ENCODE peak calls at places on chromosome 2, in five cellular contexts. U, Q, W, Y and J are unnamed samples.
A peak's percentile ranks its signal among the peaks of the same experiment; 100 is the strongest.

GRCh38 chr2:66581461-66582363 is 146.8 kb downstream of the MEIS1 start:
- DNase-seq in Q (peak; percentile 79), Y (no peak), U (no peak), W (no peak), J (no peak)

GRCh38 chr2:223169830-223170605 is 118.0 kb downstream of the KCNE4 start:
- DNase-seq in W (no peak), Q (no peak), U (no peak), Y (no peak), J (no peak)

GRCh38 chr2:241205086-241205485 is 16.6 kb downstream of the ANO7 start:
- DNase-seq in Y (no peak), U (no peak), W (no peak), Q (no peak), J (no peak)

GRCh38 chr2:225010804-225011203 is 31.5 kb downstream of the DOCK10 start:
- DNase-seq in Q (no peak), U (no peak), Y (no peak), W (no peak), J (no peak)

GRCh38 chr2:133760366-133760765 is 192.1 kb upstream of the NCKAP5 start:
- DNase-seq in Y (peak; percentile 93), Q (no peak), W (no peak), U (no peak), J (no peak)

GRCh38 chr2:127124426-127124825 is 17.5 kb upstream of the BIN1 start:
- DNase-seq in Q (no peak), Y (no peak), U (no peak), W (no peak), J (no peak)

GRCh38 chr2:163877316-163877715 is 141.5 kb upstream of the FIGN start:
- DNase-seq in W (no peak), Q (no peak), U (no peak), Y (no peak), J (no peak)

GRCh38 chr2:112055833-112056625 is 960 bp downstream of the TMEM87B start:
- DNase-seq in Y (peak; percentile 81), W (peak; percentile 17), Q (peak; percentile 89), U (no peak), J (peak; percentile 62)

GRCh38 chr2:118123561-118124232 is 35.4 kb downstream of the INSIG2 start:
- DNase-seq in W (no peak), U (no peak), Q (peak; percentile 62), Y (no peak), J (no peak)

GRCh38 chr2:164792316-164793127 is 49.1 kb downstream of the COBLL1 start:
- DNase-seq in W (no peak), Y (no peak), Q (no peak), U (no peak), J (no peak)

GRCh38 chr2:215833531-215834162 is 179.7 kb downstream of the MREG start:
- DNase-seq in U (no peak), Q (no peak), Y (peak; percentile 51), W (no peak), J (no peak)

GRCh38 chr2:234491281-234491680 is 5.6 kb downstream of the ARL4C start:
- DNase-seq in Q (no peak), Y (no peak), W (no peak), U (no peak), J (no peak)

GRCh38 chr2:95010126-95010525 is 15.4 kb upstream of the MAL start:
- DNase-seq in W (no peak), U (peak; percentile 18), Y (no peak), Q (no peak), J (no peak)

GRCh38 chr2:237482485-237482884 is 4.6 kb upstream of the MLPH start:
- DNase-seq in Q (peak; percentile 79), W (no peak), Y (no peak), U (peak; percentile 77), J (no peak)

GRCh38 chr2:30694286-30695055 is 112.8 kb downstream of the CAPN13 start:
- DNase-seq in Y (no peak), U (no peak), Q (peak; percentile 21), W (no peak), J (no peak)

GRCh38 chr2:216590780-216591179 is 42.4 kb upstream of the IGFBP2 start:
- DNase-seq in W (no peak), Q (peak; percentile 72), U (no peak), Y (no peak), J (no peak)

GRCh38 chr2:144835634-144836351 is 315.9 kb upstream of the ZEB2 start:
- DNase-seq in U (no peak), Y (no peak), Q (no peak), W (no peak), J (no peak)

DNA sequence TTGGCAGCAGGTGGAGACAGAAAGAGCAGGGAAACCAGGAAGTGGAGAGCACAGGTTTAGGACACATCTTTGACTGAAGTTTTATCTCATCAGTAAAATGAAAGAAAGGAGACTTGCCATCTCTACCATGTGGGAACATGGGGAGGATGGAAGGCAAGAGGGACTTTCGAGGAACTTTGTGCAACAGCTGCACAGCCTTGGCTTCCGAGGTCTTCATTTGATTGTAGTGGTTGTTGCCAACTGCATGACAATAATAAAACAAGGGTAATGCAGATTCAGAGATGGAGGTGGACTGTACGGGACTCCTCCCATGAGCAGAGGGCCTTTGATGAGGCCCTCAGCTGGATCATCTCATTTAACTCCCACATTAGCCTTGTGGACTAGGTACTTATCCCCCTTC is 49.3 kb upstream of the FZD7 start:
- DNase-seq in Q (no peak), W (no peak), U (no peak), Y (no peak), J (no peak)
- H3K27ac ChIP-seq in Q (no peak overlapping the region), W (no peak overlapping the region), U (no peak overlapping the region), Y (no peak overlapping the region), J (no peak overlapping the region)

DNA sequence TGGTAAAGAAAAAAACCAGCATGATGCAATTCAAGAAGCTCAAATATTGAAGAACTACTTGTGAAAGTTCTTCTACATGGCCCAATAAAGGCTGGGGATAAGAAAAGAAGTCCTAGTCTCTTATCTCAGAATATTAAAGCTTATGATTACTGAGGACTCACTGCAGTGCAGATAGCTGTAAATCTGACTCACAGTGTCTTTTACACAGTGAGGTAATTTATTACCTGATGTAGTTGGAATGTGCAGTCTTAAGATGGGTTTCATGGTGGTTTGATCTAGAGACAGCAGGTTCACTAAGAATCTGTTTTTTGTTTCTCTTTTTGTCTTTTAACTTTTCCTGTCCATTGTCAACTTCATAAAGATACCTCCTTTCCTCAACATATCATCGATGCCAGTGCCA is 484.0 kb upstream of the MAP2 start:
- DNase-seq in W (no peak), Q (no peak), Y (no peak), U (no peak), J (no peak)
- H3K27ac ChIP-seq in W (no peak overlapping the region), Q (no peak overlapping the region), Y (no peak overlapping the region), U (no peak overlapping the region), J (no peak overlapping the region)

GRCh38 chr2:5981241-5982055 is 289.3 kb downstream of the SOX11 start:
- DNase-seq in U (no peak), Q (no peak), W (no peak), Y (no peak), J (no peak)
- H3K27ac ChIP-seq in U (no peak overlapping the region), Q (no peak overlapping the region), W (no peak overlapping the region), Y (no peak overlapping the region), J (no peak overlapping the region)

DNA sequence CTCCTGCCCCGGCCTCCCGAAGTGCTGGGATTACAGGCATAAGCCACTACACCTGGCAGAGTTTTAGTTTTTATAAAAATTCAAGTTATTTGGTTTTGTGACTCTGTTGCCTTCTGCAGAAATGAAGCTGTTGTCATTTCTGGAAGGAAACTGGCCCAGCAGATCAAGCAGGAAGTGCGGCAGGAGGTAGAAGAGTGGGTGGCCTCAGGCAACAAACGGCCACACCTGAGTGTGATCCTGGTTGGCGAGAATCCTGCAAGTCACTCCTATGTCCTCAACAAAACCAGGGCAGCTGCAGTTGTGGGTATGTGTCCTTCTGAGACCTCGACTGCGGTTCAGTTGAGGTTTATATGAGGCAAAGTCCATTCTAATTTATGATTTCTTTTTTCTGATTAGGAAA is 7.2 kb downstream of the MTHFD2 start:
- DNase-seq in U (peak; percentile 66), Q (no peak), Y (no peak), W (peak; percentile 17), J (no peak)
- H3K27ac ChIP-seq in U (peak overlapping the region; percentile 70), Q (no peak overlapping the region), Y (no peak overlapping the region), W (peak overlapping the region; percentile 63), J (no peak overlapping the region)

GRCh38 chr2:218005028-218005427 is 2.2 kb upstream of the TNS1 start:
- DNase-seq in Y (no peak), U (no peak), W (no peak), Q (no peak), J (no peak)

GRCh38 chr2:218003994-218004419 is 1.2 kb upstream of the TNS1 start:
- DNase-seq in Q (peak; percentile 95), Y (peak; percentile 43), U (no peak), W (no peak), J (no peak)

GRCh38 chr2:218006741-218007140 is 3.9 kb upstream of the TNS1 start:
- DNase-seq in Q (peak; percentile 82), W (no peak), U (no peak), Y (no peak), J (no peak)

GRCh38 chr2:218003265-218003950 is 613 bp upstream of the TNS1 start:
- DNase-seq in Q (no peak), W (no peak), U (no peak), Y (no peak), J (no peak)

GRCh38 chr2:218005486-218005885 is 2.7 kb upstream of the TNS1 start:
- DNase-seq in W (no peak), Q (no peak), U (no peak), Y (no peak), J (no peak)
- H3K27ac ChIP-seq in W (no peak overlapping the region), Q (peak overlapping the region; percentile 47), U (no peak overlapping the region), Y (no peak overlapping the region), J (no peak overlapping the region)

DNA sequence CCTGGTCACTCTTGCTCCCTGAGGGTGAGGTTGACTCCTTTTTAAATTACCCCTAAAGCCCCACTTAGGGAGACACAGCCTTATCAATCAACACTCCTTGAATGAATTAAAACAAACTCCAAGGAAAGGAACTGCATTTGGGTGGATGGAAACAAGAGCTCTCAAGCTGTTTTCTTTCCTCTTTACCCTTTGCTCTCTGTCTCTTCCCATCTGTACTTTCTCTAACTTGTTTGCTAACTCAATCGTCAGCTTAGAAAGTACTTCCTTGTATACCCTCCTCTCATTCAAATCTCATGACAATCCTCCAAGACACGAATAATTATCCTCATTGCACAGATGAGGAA is 32.8 kb downstream of the ZFP36L2 start:
- DNase-seq in W (no peak), U (no peak), Q (no peak), Y (no peak), J (no peak)
- H3K27ac ChIP-seq in W (peak overlapping the region; percentile 98), U (peak overlapping the region; percentile 85), Q (no peak overlapping the region), Y (no peak overlapping the region), J (peak overlapping the region; percentile 77)

GRCh38 chr2:230761704-230762103 is 49.1 kb downstream of the CAB39 start:
- DNase-seq in U (no peak), W (no peak), Y (no peak), Q (no peak), J (no peak)

GRCh38 chr2:230765611-230766300 is 53.1 kb downstream of the CAB39 start:
- DNase-seq in W (no peak), Y (no peak), U (no peak), Q (no peak), J (no peak)

GRCh38 chr2:230758566-230759480 is 46.2 kb downstream of the CAB39 start:
- DNase-seq in W (no peak), Y (peak; percentile 82), Q (no peak), U (no peak), J (no peak)

GRCh38 chr2:230759481-230760191 is 47.0 kb downstream of the CAB39 start:
- DNase-seq in U (no peak), W (no peak), Y (no peak), Q (no peak), J (no peak)

GRCh38 chr2:230762317-230762896 is 49.8 kb downstream of the CAB39 start:
- DNase-seq in U (no peak), W (peak; percentile 22), Y (no peak), Q (no peak), J (peak; percentile 28)
- H3K27ac ChIP-seq in U (no peak overlapping the region), W (no peak overlapping the region), Y (no peak overlapping the region), Q (no peak overlapping the region), J (no peak overlapping the region)